ENCODE peak calls at places on chromosomes 11 and 22, in seven cellular contexts. P is HCT116, L is kidney, G is esophagus squamous epithelium, D is heart left ventricle, K is tibial nerve, A is AG09309. W is an unnamed sample.

GRCh38 chr11:28090052-28090749 is 17.8 kb downstream of the KIF18A start:
- DNase-seq in P (no peak), L (no peak), G (no peak), D (no peak), K (no peak), A (no peak), W (peak)

GRCh38 chr22:22982616-22983015 is 87.7 kb upstream of the GNAZ start:
- DNase-seq in P (no peak), L (no peak), G (no peak), D (no peak), K (no peak), A (no peak), W (no peak)

GRCh38 chr11:44532809-44533208 is 32.7 kb upstream of the CD82 start:
- DNase-seq in P (no peak), L (no peak), G (no peak), D (no peak), K (no peak), A (no peak), W (no peak)

GRCh38 chr11:27973851-27974536 is 134.0 kb downstream of the KIF18A start:
- DNase-seq in P (no peak), L (no peak), G (no peak), D (no peak), K (no peak), A (no peak), W (no peak)

GRCh38 chr22:39233736-39234120 is 11.1 kb downstream of the PDGFB start:
- DNase-seq in P (no peak), L (peak), G (no peak), D (peak), K (no peak), A (no peak), W (no peak)

GRCh38 chr11:7576671-7577225 is 62.9 kb downstream of the PPFIBP2 start:
- DNase-seq in P (no peak), L (peak), G (no peak), D (peak), K (peak), A (no peak), W (no peak)

GRCh38 chr11:108629274-108629673 is 35.6 kb upstream of the DDX10 start:
- DNase-seq in P (no peak), L (no peak), G (no peak), D (no peak), K (no peak), A (no peak), W (no peak)

GRCh38 chr22:22913989-22914388 is 26.4 kb downstream of the IGLL5 start:
- DNase-seq in P (no peak), L (peak), G (no peak), D (no peak), K (no peak), A (no peak), W (no peak)

GRCh38 chr11:2580444-2581050 is 119.2 kb downstream of the KCNQ1OT1 start:
- DNase-seq in P (no peak), L (peak), G (no peak), D (peak), K (no peak), A (no peak), W (no peak)

GRCh38 chr11:121722431-121723256 is 269.9 kb upstream of the SORL1-AS1 start:
- DNase-seq in P (no peak), L (peak), G (no peak), D (peak), K (peak), A (peak), W (no peak)

GRCh38 chr22:42990131-42990838 is 24.7 kb downstream of the PACSIN2 start:
- DNase-seq in P (no peak), L (no peak), G (no peak), D (no peak), K (no peak), A (peak), W (peak)

GRCh38 chr11:113173023-113173594 is 141.3 kb upstream of the TTC12 start:
- DNase-seq in P (no peak), L (no peak), G (no peak), D (no peak), K (no peak), A (no peak), W (no peak)

GRCh38 chr11:61080526-61080925 is 21.8 kb upstream of the CD5 start:
- DNase-seq in P (no peak), L (no peak), G (no peak), D (no peak), K (no peak), A (no peak), W (no peak)

GRCh38 chr11:129973809-129974208 is 28.8 kb downstream of the PRDM10 start:
- DNase-seq in P (no peak), L (peak), G (no peak), D (peak), K (no peak), A (no peak), W (no peak)

GRCh38 chr11:102361100-102362021 is 14.3 kb downstream of the BIRC2 start:
- DNase-seq in P (no peak), L (peak), G (no peak), D (no peak), K (no peak), A (no peak), W (no peak)

GRCh38 chr22:29331658-29332300 is 16.3 kb upstream of the RASL10A start:
- DNase-seq in P (no peak), L (peak), G (no peak), D (no peak), K (no peak), A (no peak), W (no peak)

GRCh38 chr11:102438311-102439062 is 14.1 kb downstream of the TMEM123 start:
- DNase-seq in P (no peak), L (no peak), G (no peak), D (no peak), K (no peak), A (no peak), W (no peak)

GRCh38 chr22:27416553-27417427 is 384.8 kb downstream of the MN1 start:
- DNase-seq in P (no peak), L (no peak), G (no peak), D (no peak), K (no peak), A (peak), W (peak)

GRCh38 chr11:128039140-128040021 is 548.0 kb downstream of the ETS1 start:
- DNase-seq in P (no peak), L (peak), G (no peak), D (no peak), K (peak), A (peak), W (peak)

GRCh38 chr11:36009469-36009868 is 65.6 kb downstream of the LDLRAD3 start:
- DNase-seq in P (no peak), L (no peak), G (no peak), D (no peak), K (no peak), A (peak), W (no peak)

GRCh38 chr11:69381681-69382130 is 87.8 kb downstream of the MYEOV start:
- DNase-seq in P (no peak), L (peak), G (no peak), D (no peak), K (no peak), A (no peak), W (no peak)
- H3K4me3 ChIP-seq in P (peak), L (no peak), G (no peak), D (no peak), K (no peak), A (no peak), W (no peak)

GRCh38 chr11:17767301-17767885 is 32.8 kb downstream of the KCNC1 start:
- DNase-seq in P (no peak), L (peak), G (no peak), D (no peak), K (no peak), A (no peak), W (no peak)

GRCh38 chr11:17767914-17768313 is 33.3 kb downstream of the KCNC1 start:
- DNase-seq in P (no peak), L (peak), G (no peak), D (no peak), K (no peak), A (no peak), W (no peak)

GRCh38 chr11:17768547-17768946 is 34.0 kb downstream of the KCNC1 start:
- DNase-seq in P (no peak), L (peak), G (no peak), D (no peak), K (no peak), A (no peak), W (no peak)

GRCh38 chr11:17765381-17766359 is 31.1 kb downstream of the KCNC1 start:
- DNase-seq in P (no peak), L (peak), G (no peak), D (no peak), K (no peak), A (no peak), W (no peak)

DNA sequence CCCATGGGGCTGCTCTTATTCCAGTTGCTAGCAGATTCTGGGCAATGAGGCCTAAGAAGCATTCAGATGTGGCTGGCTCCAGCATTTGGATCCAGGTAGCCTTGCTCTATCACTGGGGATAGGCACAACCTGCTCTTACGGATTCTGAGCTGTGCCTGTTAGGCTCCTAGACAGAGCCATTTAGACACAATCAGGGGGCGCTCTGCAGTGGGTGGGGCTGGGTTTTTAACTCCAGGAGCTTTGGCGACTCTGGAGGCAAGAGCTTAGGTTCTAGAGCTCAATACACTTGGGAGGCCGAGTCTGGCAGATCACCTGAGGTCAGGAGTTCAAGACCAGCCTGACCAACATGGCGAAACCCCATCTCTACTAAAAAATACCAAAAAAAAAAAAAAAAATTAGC is 32.0 kb downstream of the KCNC1 start:
- DNase-seq in P (peak), L (peak), G (no peak), D (no peak), K (no peak), A (no peak), W (no peak)
- TF ChIP-seq CTCF in P (peak), L (no peak), G (no peak), D (no peak), K (no peak), A (peak), W (no peak)

GRCh38 chr11:59175104-59175503 is 3.2 kb downstream of the DTX4 start:
- DNase-seq in P (no peak), L (no peak), G (no peak), D (no peak), K (no peak), A (no peak), W (no peak)

GRCh38 chr11:59173080-59173963 is 1.4 kb downstream of the DTX4 start:
- DNase-seq in P (no peak), L (peak), G (no peak), D (peak), K (no peak), A (no peak), W (no peak)

GRCh38 chr11:59172345-59173079 is 580 bp downstream of the DTX4 start:
- DNase-seq in P (no peak), L (peak), G (no peak), D (no peak), K (no peak), A (no peak), W (no peak)

GRCh38 chr11:59174664-59175033 is 2.7 kb downstream of the DTX4 start:
- DNase-seq in P (no peak), L (no peak), G (no peak), D (no peak), K (no peak), A (peak), W (no peak)

DNA sequence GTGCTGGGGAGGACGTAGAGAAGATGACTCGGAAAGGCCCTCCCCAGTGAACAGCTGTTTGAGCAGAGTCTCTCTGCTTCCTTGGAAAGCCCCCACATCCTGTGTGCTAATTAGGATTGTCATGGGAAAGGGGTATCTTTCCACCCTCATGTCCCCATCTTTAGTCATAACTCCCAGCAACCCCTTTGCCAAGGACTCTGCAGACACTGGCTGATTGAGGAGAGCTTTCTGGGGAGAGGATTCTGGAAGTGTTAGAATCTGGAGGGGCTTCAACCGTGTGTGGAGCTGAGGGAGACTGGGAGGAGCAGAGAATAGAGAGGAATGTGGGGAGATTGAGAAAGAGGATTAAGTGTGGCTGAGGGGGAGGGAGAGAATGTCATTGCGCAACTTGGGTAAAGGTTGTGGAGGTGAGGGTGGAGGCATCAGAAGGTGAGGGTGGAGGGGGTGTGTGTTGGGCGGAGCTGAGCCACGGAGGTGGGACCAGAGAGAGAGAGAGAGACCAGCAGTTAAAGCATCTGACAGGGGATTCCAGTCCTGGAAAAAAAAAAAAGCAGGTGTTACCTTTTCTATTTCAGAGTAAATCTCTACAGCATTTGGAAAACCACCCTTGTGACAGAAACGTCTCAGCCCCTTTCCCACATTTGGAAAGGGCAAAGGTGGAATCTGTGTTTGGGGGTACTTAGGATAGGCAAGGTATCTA is 2.2 kb downstream of the DTX4 start:
- DNase-seq in P (no peak), L (peak), G (no peak), D (no peak), K (no peak), A (no peak), W (no peak)
- H3K4me3 ChIP-seq in P (no peak), L (peak), G (peak), D (peak), K (peak), A (no peak), W (peak)

GRCh38 chr11:65947603-65948125 is 2.4 kb downstream of the TSGA10IP start:
- DNase-seq in P (no peak), L (peak), G (no peak), D (no peak), K (no peak), A (no peak), W (no peak)
- TF ChIP-seq CTCF in P (no peak), L (no peak), G (no peak), D (no peak), K (no peak), A (no peak), W (no peak)

W was measured in AG04449.